ENCODE peak calls at places on chromosomes 12 and 14, in seven cellular contexts. P is lower leg skin; S is stimulated activated CD4-positive, alpha-beta T cell treated with anti-CD3 and anti-CD28 coated beads, Interleukin-12 subunit alpha, Interleukin-12 subunit beta, amount 100 ng/mL, for 48 hours; I is neural progenitor cell; Y is GM03348; G is kidney tubule cell; M is NCI-H1105. B is an unnamed sample.

GRCh38 chr14:102768223-102769048 is 8.8 kb upstream of the TRAF3 start:
- DNase-seq in P (no peak), S (no peak), I (no peak), Y (no peak), G (no peak), M (no peak), B (no peak)

GRCh38 chr12:105352049-105352448 is 21.6 kb downstream of the C12orf75 start:
- DNase-seq in P (no peak), S (no peak), I (no peak), Y (no peak), G (peak; percentile 23), M (no peak), B (no peak)

GRCh38 chr12:14482886-14483285 is 84.8 kb downstream of the PLBD1 start:
- DNase-seq in P (no peak), S (no peak), I (no peak), Y (no peak), G (peak; percentile 7), M (no peak), B (no peak)

GRCh38 chr12:10132971-10133370 is 3.0 kb upstream of the CLEC7A start:
- DNase-seq in P (no peak), S (no peak), I (no peak), Y (no peak), G (no peak), M (no peak), B (no peak)

GRCh38 chr12:65881965-65882413 is 57.7 kb downstream of the HMGA2 start:
- DNase-seq in P (peak; percentile 97), S (no peak), I (peak; percentile 54), Y (peak; percentile 47), G (peak; percentile 72), M (no peak), B (no peak)

GRCh38 chr14:52153939-52154338 is 85.1 kb upstream of the NID2 start:
- DNase-seq in P (no peak), S (no peak), I (no peak), Y (no peak), G (no peak), M (peak; percentile 48), B (no peak)

GRCh38 chr12:119936705-119937323 is 52.2 kb upstream of the BICDL1 start:
- DNase-seq in P (no peak), S (no peak), I (no peak), Y (no peak), G (no peak), M (no peak), B (no peak)

GRCh38 chr12:52058631-52059324 is 7.5 kb downstream of the NR4A1 start:
- DNase-seq in P (no peak), S (no peak), I (no peak), Y (no peak), G (no peak), M (peak; percentile 21), B (no peak)

GRCh38 chr14:79899610-79900009 is 311.7 kb downstream of the DIO2 start:
- DNase-seq in P (no peak), S (no peak), I (peak; percentile 2), Y (no peak), G (no peak), M (no peak), B (no peak)

GRCh38 chr14:97153527-97153926 is 356.3 kb downstream of the VRK1 start:
- DNase-seq in P (no peak), S (no peak), I (no peak), Y (no peak), G (no peak), M (no peak), B (no peak)

GRCh38 chr14:94120667-94121335 is 8.6 kb downstream of the IFI27L2 start:
- DNase-seq in P (peak; percentile 79), S (no peak), I (no peak), Y (no peak), G (peak; percentile 6), M (no peak), B (no peak)

B was measured in SW 1271.